ENCODE peak calls at places on chromosomes 1 and 21, in ten cellular contexts. One of them, this sample, is unnamed.

GRCh38 chr1:19013826-19014548 is 57.5 kb upstream of the IFFO2 start:
- DNase-seq in 8988T: no peak
- DNase-seq in amygdala: no peak
- DNase-seq in fibroblast of the aortic adventitia: no peak
- DNase-seq in heart right ventricle: no peak
- DNase-seq in NB4: no peak
- DNase-seq in C1 segment of cervical spinal cord: no peak
- DNase-seq in GM12892: no peak
- DNase-seq in endothelial cell of umbilical vein: no peak
- DNase-seq in cardiac muscle cell: no peak
- DNase-seq in this sample: no peak

GRCh38 chr1:222382171-222382570 is 165.7 kb downstream of the HHIPL2 start:
- DNase-seq in 8988T: no peak
- DNase-seq in amygdala: no peak
- DNase-seq in fibroblast of the aortic adventitia: no peak
- DNase-seq in heart right ventricle: no peak
- DNase-seq in NB4: no peak
- DNase-seq in C1 segment of cervical spinal cord: no peak
- DNase-seq in GM12892: no peak
- DNase-seq in endothelial cell of umbilical vein: no peak
- DNase-seq in cardiac muscle cell: no peak
- DNase-seq in this sample: no peak

GRCh38 chr1:119275145-119275929 is 93.2 kb upstream of the HAO2 start:
- DNase-seq in 8988T: no peak
- DNase-seq in amygdala: no peak
- DNase-seq in fibroblast of the aortic adventitia: peak
- DNase-seq in heart right ventricle: no peak
- DNase-seq in NB4: peak
- DNase-seq in C1 segment of cervical spinal cord: no peak
- DNase-seq in GM12892: no peak
- DNase-seq in endothelial cell of umbilical vein: peak
- DNase-seq in cardiac muscle cell: peak
- DNase-seq in this sample: no peak

GRCh38 chr1:28887418-28887834 is 26.9 kb upstream of the EPB41 start:
- DNase-seq in 8988T: no peak
- DNase-seq in amygdala: no peak
- DNase-seq in fibroblast of the aortic adventitia: no peak
- DNase-seq in heart right ventricle: peak
- DNase-seq in NB4: peak
- DNase-seq in C1 segment of cervical spinal cord: peak
- DNase-seq in GM12892: peak
- DNase-seq in endothelial cell of umbilical vein: no peak
- DNase-seq in cardiac muscle cell: peak
- DNase-seq in this sample: no peak

GRCh38 chr1:151511636-151512215 is 539 bp downstream of the CGN start:
- DNase-seq in 8988T: no peak
- DNase-seq in amygdala: no peak
- DNase-seq in fibroblast of the aortic adventitia: no peak
- DNase-seq in heart right ventricle: peak
- DNase-seq in NB4: peak
- DNase-seq in C1 segment of cervical spinal cord: peak
- DNase-seq in GM12892: no peak
- DNase-seq in endothelial cell of umbilical vein: no peak
- DNase-seq in cardiac muscle cell: peak
- DNase-seq in this sample: peak

GRCh38 chr1:214331827-214332423 is 51.0 kb downstream of the SMYD2 start:
- DNase-seq in 8988T: peak
- DNase-seq in amygdala: no peak
- DNase-seq in fibroblast of the aortic adventitia: peak
- DNase-seq in heart right ventricle: peak
- DNase-seq in NB4: peak
- DNase-seq in C1 segment of cervical spinal cord: peak
- DNase-seq in GM12892: peak
- DNase-seq in endothelial cell of umbilical vein: peak
- DNase-seq in cardiac muscle cell: peak
- DNase-seq in this sample: no peak

GRCh38 chr1:21919520-21919919 is 17.6 kb downstream of the HSPG2 start:
- DNase-seq in 8988T: no peak
- DNase-seq in amygdala: no peak
- DNase-seq in fibroblast of the aortic adventitia: peak
- DNase-seq in heart right ventricle: no peak
- DNase-seq in NB4: peak
- DNase-seq in C1 segment of cervical spinal cord: no peak
- DNase-seq in GM12892: no peak
- DNase-seq in endothelial cell of umbilical vein: peak
- DNase-seq in cardiac muscle cell: no peak
- DNase-seq in this sample: no peak

GRCh38 chr1:119081267-119081666 is 59.2 kb downstream of the WARS2 start:
- DNase-seq in 8988T: no peak
- DNase-seq in amygdala: no peak
- DNase-seq in fibroblast of the aortic adventitia: peak
- DNase-seq in heart right ventricle: no peak
- DNase-seq in NB4: no peak
- DNase-seq in C1 segment of cervical spinal cord: no peak
- DNase-seq in GM12892: no peak
- DNase-seq in endothelial cell of umbilical vein: no peak
- DNase-seq in cardiac muscle cell: no peak
- DNase-seq in this sample: no peak

GRCh38 chr1:40352126-40352525 is 21.4 kb upstream of the SMAP2 start:
- DNase-seq in 8988T: no peak
- DNase-seq in amygdala: no peak
- DNase-seq in fibroblast of the aortic adventitia: no peak
- DNase-seq in heart right ventricle: no peak
- DNase-seq in NB4: no peak
- DNase-seq in C1 segment of cervical spinal cord: no peak
- DNase-seq in GM12892: no peak
- DNase-seq in endothelial cell of umbilical vein: no peak
- DNase-seq in cardiac muscle cell: no peak
- DNase-seq in this sample: no peak

GRCh38 chr1:226975909-226976670 is 36.0 kb downstream of the COQ8A start:
- DNase-seq in 8988T: no peak
- DNase-seq in amygdala: no peak
- DNase-seq in fibroblast of the aortic adventitia: no peak
- DNase-seq in heart right ventricle: no peak
- DNase-seq in NB4: no peak
- DNase-seq in C1 segment of cervical spinal cord: peak
- DNase-seq in GM12892: no peak
- DNase-seq in endothelial cell of umbilical vein: no peak
- DNase-seq in cardiac muscle cell: no peak
- DNase-seq in this sample: no peak

GRCh38 chr1:97797403-97798183 is 123.2 kb downstream of the DPYD start:
- DNase-seq in 8988T: no peak
- DNase-seq in amygdala: no peak
- DNase-seq in fibroblast of the aortic adventitia: peak
- DNase-seq in heart right ventricle: peak
- DNase-seq in NB4: no peak
- DNase-seq in C1 segment of cervical spinal cord: no peak
- DNase-seq in GM12892: no peak
- DNase-seq in endothelial cell of umbilical vein: peak
- DNase-seq in cardiac muscle cell: no peak
- DNase-seq in this sample: no peak

GRCh38 chr1:6460349-6461236 is 5.4 kb downstream of the TNFRSF25 start:
- DNase-seq in 8988T: no peak
- DNase-seq in amygdala: no peak
- DNase-seq in fibroblast of the aortic adventitia: no peak
- DNase-seq in heart right ventricle: no peak
- DNase-seq in NB4: no peak
- DNase-seq in C1 segment of cervical spinal cord: no peak
- DNase-seq in GM12892: peak
- DNase-seq in endothelial cell of umbilical vein: no peak
- DNase-seq in cardiac muscle cell: no peak
- DNase-seq in this sample: no peak

GRCh38 chr21:41834252-41834925 is 44.8 kb downstream of the PRDM15 start:
- DNase-seq in 8988T: no peak
- DNase-seq in amygdala: no peak
- DNase-seq in fibroblast of the aortic adventitia: no peak
- DNase-seq in heart right ventricle: no peak
- DNase-seq in NB4: no peak
- DNase-seq in C1 segment of cervical spinal cord: no peak
- DNase-seq in GM12892: no peak
- DNase-seq in endothelial cell of umbilical vein: no peak
- DNase-seq in cardiac muscle cell: no peak
- DNase-seq in this sample: no peak

GRCh38 chr1:230176871-230177411 is 109.9 kb downstream of the GALNT2 start:
- DNase-seq in 8988T: no peak
- DNase-seq in amygdala: no peak
- DNase-seq in fibroblast of the aortic adventitia: peak
- DNase-seq in heart right ventricle: peak
- DNase-seq in NB4: peak
- DNase-seq in C1 segment of cervical spinal cord: peak
- DNase-seq in GM12892: no peak
- DNase-seq in endothelial cell of umbilical vein: peak
- DNase-seq in cardiac muscle cell: no peak
- DNase-seq in this sample: peak

GRCh38 chr1:150080784-150081183 is 13.2 kb downstream of the VPS45 start:
- DNase-seq in 8988T: no peak
- DNase-seq in amygdala: no peak
- DNase-seq in fibroblast of the aortic adventitia: no peak
- DNase-seq in heart right ventricle: no peak
- DNase-seq in NB4: no peak
- DNase-seq in C1 segment of cervical spinal cord: no peak
- DNase-seq in GM12892: no peak
- DNase-seq in endothelial cell of umbilical vein: no peak
- DNase-seq in cardiac muscle cell: no peak
- DNase-seq in this sample: no peak

GRCh38 chr1:25622526-25622925 is 5.9 kb downstream of the MAN1C1 start:
- DNase-seq in 8988T: no peak
- DNase-seq in amygdala: no peak
- DNase-seq in fibroblast of the aortic adventitia: no peak
- DNase-seq in heart right ventricle: no peak
- DNase-seq in NB4: no peak
- DNase-seq in C1 segment of cervical spinal cord: no peak
- DNase-seq in GM12892: no peak
- DNase-seq in endothelial cell of umbilical vein: no peak
- DNase-seq in cardiac muscle cell: no peak
- DNase-seq in this sample: no peak

GRCh38 chr1:176567190-176567794 is 104.3 kb downstream of the PAPPA2 start:
- DNase-seq in 8988T: no peak
- DNase-seq in amygdala: no peak
- DNase-seq in fibroblast of the aortic adventitia: peak
- DNase-seq in heart right ventricle: no peak
- DNase-seq in NB4: no peak
- DNase-seq in C1 segment of cervical spinal cord: no peak
- DNase-seq in GM12892: no peak
- DNase-seq in endothelial cell of umbilical vein: no peak
- DNase-seq in cardiac muscle cell: no peak
- DNase-seq in this sample: no peak

GRCh38 chr1:33698316-33699035 is 165.4 kb upstream of the HMGB4 start:
- DNase-seq in 8988T: no peak
- DNase-seq in amygdala: no peak
- DNase-seq in fibroblast of the aortic adventitia: no peak
- DNase-seq in heart right ventricle: no peak
- DNase-seq in NB4: no peak
- DNase-seq in C1 segment of cervical spinal cord: no peak
- DNase-seq in GM12892: no peak
- DNase-seq in endothelial cell of umbilical vein: no peak
- DNase-seq in cardiac muscle cell: no peak
- DNase-seq in this sample: no peak

GRCh38 chr1:186700688-186701087 is 20.5 kb upstream of the PTGS2 start:
- DNase-seq in 8988T: no peak
- DNase-seq in amygdala: no peak
- DNase-seq in fibroblast of the aortic adventitia: no peak
- DNase-seq in heart right ventricle: no peak
- DNase-seq in NB4: no peak
- DNase-seq in C1 segment of cervical spinal cord: no peak
- DNase-seq in GM12892: no peak
- DNase-seq in endothelial cell of umbilical vein: no peak
- DNase-seq in cardiac muscle cell: no peak
- DNase-seq in this sample: no peak

GRCh38 chr21:34544032-34544496 is 32.1 kb upstream of the KCNE1 start:
- DNase-seq in 8988T: peak
- DNase-seq in amygdala: no peak
- DNase-seq in fibroblast of the aortic adventitia: peak
- DNase-seq in heart right ventricle: no peak
- DNase-seq in NB4: peak
- DNase-seq in C1 segment of cervical spinal cord: no peak
- DNase-seq in GM12892: no peak
- DNase-seq in endothelial cell of umbilical vein: peak
- DNase-seq in cardiac muscle cell: peak
- DNase-seq in this sample: no peak

GRCh38 chr1:205354259-205354904 is 2.3 kb downstream of the KLHDC8A start:
- DNase-seq in 8988T: no peak
- DNase-seq in amygdala: no peak
- DNase-seq in fibroblast of the aortic adventitia: peak
- DNase-seq in heart right ventricle: no peak
- DNase-seq in NB4: peak
- DNase-seq in C1 segment of cervical spinal cord: peak
- DNase-seq in GM12892: no peak
- DNase-seq in endothelial cell of umbilical vein: peak
- DNase-seq in cardiac muscle cell: peak
- DNase-seq in this sample: no peak

GRCh38 chr21:30164796-30165195 is 1.8 kb downstream of the CLDN17 start:
- DNase-seq in 8988T: no peak
- DNase-seq in amygdala: no peak
- DNase-seq in fibroblast of the aortic adventitia: no peak
- DNase-seq in heart right ventricle: no peak
- DNase-seq in NB4: no peak
- DNase-seq in C1 segment of cervical spinal cord: no peak
- DNase-seq in GM12892: no peak
- DNase-seq in endothelial cell of umbilical vein: no peak
- DNase-seq in cardiac muscle cell: no peak
- DNase-seq in this sample: no peak

GRCh38 chr1:11285883-11286734 is 13.1 kb downstream of the UBIAD1 start:
- DNase-seq in 8988T: no peak
- DNase-seq in amygdala: peak
- DNase-seq in fibroblast of the aortic adventitia: peak
- DNase-seq in heart right ventricle: no peak
- DNase-seq in NB4: no peak
- DNase-seq in C1 segment of cervical spinal cord: peak
- DNase-seq in GM12892: no peak
- DNase-seq in endothelial cell of umbilical vein: peak
- DNase-seq in cardiac muscle cell: peak
- DNase-seq in this sample: no peak

GRCh38 chr1:175599212-175599681 is 144.1 kb downstream of the TNR start:
- DNase-seq in 8988T: no peak
- DNase-seq in amygdala: no peak
- DNase-seq in fibroblast of the aortic adventitia: no peak
- DNase-seq in heart right ventricle: no peak
- DNase-seq in NB4: no peak
- DNase-seq in C1 segment of cervical spinal cord: no peak
- DNase-seq in GM12892: peak
- DNase-seq in endothelial cell of umbilical vein: no peak
- DNase-seq in cardiac muscle cell: peak
- DNase-seq in this sample: no peak

GRCh38 chr1:1542766-1543705 is 2.6 kb upstream of the TMEM240 start:
- DNase-seq in 8988T: no peak
- DNase-seq in amygdala: no peak
- DNase-seq in fibroblast of the aortic adventitia: no peak
- DNase-seq in heart right ventricle: no peak
- DNase-seq in NB4: no peak
- DNase-seq in C1 segment of cervical spinal cord: no peak
- DNase-seq in GM12892: no peak
- DNase-seq in endothelial cell of umbilical vein: no peak
- DNase-seq in cardiac muscle cell: no peak
- DNase-seq in this sample: no peak

GRCh38 chr1:115529216-115529897 is 112.4 kb upstream of the VANGL1 start:
- DNase-seq in 8988T: no peak
- DNase-seq in amygdala: no peak
- DNase-seq in fibroblast of the aortic adventitia: no peak
- DNase-seq in heart right ventricle: no peak
- DNase-seq in NB4: no peak
- DNase-seq in C1 segment of cervical spinal cord: no peak
- DNase-seq in GM12892: no peak
- DNase-seq in endothelial cell of umbilical vein: no peak
- DNase-seq in cardiac muscle cell: no peak
- DNase-seq in this sample: no peak

This sample was measured in anterior cingulate cortex.